ENCODE peak calls at places on chromosomes 7 and 10, in five cellular contexts. D is AG09309, E is GM12865, I is A673, R is AG10803. F is an unnamed sample.

GRCh38 chr10:58956926-58957325 is 219.5 kb upstream of the PHYHIPL start:
- DNase-seq in D (no peak), E (no peak), I (no peak), R (peak), F (no peak)

GRCh38 chr7:140696024-140696678 is 357 bp upstream of the NDUFB2 start:
- DNase-seq in D (peak), E (peak), I (peak), R (peak), F (peak)

GRCh38 chr10:120557296-120557810 is 100.3 kb downstream of the PLPP4 start:
- DNase-seq in D (no peak), E (no peak), I (no peak), R (no peak), F (no peak)

GRCh38 chr10:3886191-3886590 is 101.2 kb upstream of the KLF6 start:
- DNase-seq in D (no peak), E (no peak), I (no peak), R (peak), F (no peak)

GRCh38 chr10:35268791-35269257 is 67.5 kb upstream of the CCNY start:
- DNase-seq in D (no peak), E (no peak), I (peak), R (no peak), F (no peak)

GRCh38 chr7:25117226-25118047 is 7.6 kb downstream of the CYCS start:
- DNase-seq in D (no peak), E (peak), I (no peak), R (no peak), F (peak)

GRCh38 chr7:47500103-47500563 is 81.8 kb downstream of the TNS3 start:
- DNase-seq in D (no peak), E (no peak), I (no peak), R (no peak), F (no peak)

GRCh38 chr10:77267703-77268630 is 369.6 kb downstream of the KCNMA1 start:
- DNase-seq in D (no peak), E (no peak), I (no peak), R (no peak), F (no peak)

GRCh38 chr10:7408494-7409044 is 2.3 kb downstream of the SFMBT2 start:
- DNase-seq in D (no peak), E (peak), I (peak), R (no peak), F (peak)

GRCh38 chr10:803041-803741 is 113.7 kb upstream of the DIP2C start:
- DNase-seq in D (no peak), E (no peak), I (no peak), R (no peak), F (no peak)

GRCh38 chr10:89346264-89346971 is 18.6 kb downstream of the IFIT3 start:
- DNase-seq in D (no peak), E (no peak), I (peak), R (peak), F (no peak)

GRCh38 chr10:89625041-89625765 is 19.8 kb downstream of the PANK1 start:
- DNase-seq in D (no peak), E (no peak), I (peak), R (peak), F (no peak)

GRCh38 chr7:76069238-76069638 is 21.3 kb downstream of the MDH2 start:
- DNase-seq in D (peak), E (no peak), I (peak), R (peak), F (peak)

GRCh38 chr10:86690657-86691084 is 22.4 kb downstream of the LDB3 start:
- DNase-seq in D (no peak), E (no peak), I (no peak), R (no peak), F (no peak)

GRCh38 chr7:48424731-48425130 is 253.5 kb downstream of the ABCA13 start:
- DNase-seq in D (no peak), E (peak), I (peak), R (peak), F (peak)

GRCh38 chr10:69467928-69468770 is 16.9 kb downstream of the TSPAN15 start:
- DNase-seq in D (no peak), E (no peak), I (no peak), R (no peak), F (no peak)

GRCh38 chr7:28419717-28420116 is 7.4 kb downstream of the CREB5 start:
- DNase-seq in D (peak), E (no peak), I (no peak), R (peak), F (no peak)

GRCh38 chr7:157550300-157551275 is 213.8 kb downstream of the DNAJB6 start:
- DNase-seq in D (no peak), E (no peak), I (no peak), R (no peak), F (no peak)

GRCh38 chr10:124152781-124153600 is 59.6 kb upstream of the CHST15 start:
- DNase-seq in D (peak), E (peak), I (peak), R (peak), F (peak)

GRCh38 chr10:93445097-93445960 is 36.8 kb downstream of the MYOF start:
- DNase-seq in D (peak), E (peak), I (peak), R (peak), F (no peak)

GRCh38 chr7:44961844-44962482 is 16.9 kb downstream of the MYO1G start:
- DNase-seq in D (no peak), E (peak), I (no peak), R (no peak), F (peak)

GRCh38 chr7:43771567-43771966 is 13.1 kb downstream of the BLVRA start:
- DNase-seq in D (no peak), E (no peak), I (no peak), R (no peak), F (no peak)

GRCh38 chr10:100881552-100882250 is 31.1 kb upstream of the SLF2 start:
- DNase-seq in D (no peak), E (no peak), I (no peak), R (no peak), F (no peak)

GRCh38 chr7:76220185-76221057 is 18.7 kb downstream of the SRRM3 start:
- DNase-seq in D (no peak), E (no peak), I (peak), R (peak), F (no peak)

GRCh38 chr10:44306147-44306710 is 78.7 kb downstream of the CXCL12 start:
- DNase-seq in D (peak), E (no peak), I (no peak), R (peak), F (no peak)

GRCh38 chr7:51019231-51019844 is 236.6 kb upstream of the GRB10 start:
- DNase-seq in D (peak), E (no peak), I (no peak), R (peak), F (no peak)

GRCh38 chr7:94277236-94277635 is 117.5 kb upstream of the COL1A2 start:
- DNase-seq in D (no peak), E (no peak), I (no peak), R (no peak), F (no peak)

GRCh38 chr7:157519246-157519645 is 182.4 kb downstream of the DNAJB6 start:
- DNase-seq in D (no peak), E (no peak), I (no peak), R (no peak), F (no peak)

GRCh38 chr7:18212308-18212707 is 184.7 kb upstream of the PRPS1L1 start:
- DNase-seq in D (no peak), E (no peak), I (no peak), R (peak), F (no peak)

GRCh38 chr7:154677454-154677853 is 325.5 kb downstream of the PAXIP1 start:
- DNase-seq in D (no peak), E (no peak), I (no peak), R (no peak), F (no peak)

GRCh38 chr7:131057015-131057518 is 270.6 kb upstream of the MKLN1 start:
- DNase-seq in D (peak), E (peak), I (no peak), R (peak), F (no peak)

GRCh38 chr7:149067869-149068268 is 22.6 kb downstream of the ZNF786 start:
- DNase-seq in D (no peak), E (no peak), I (no peak), R (no peak), F (peak)

GRCh38 chr7:23633417-23633816 is 36.2 kb downstream of the CCDC126 start:
- DNase-seq in D (no peak), E (no peak), I (no peak), R (no peak), F (no peak)

GRCh38 chr10:80506836-80507483 is 30.7 kb upstream of the SH2D4B start:
- DNase-seq in D (no peak), E (no peak), I (no peak), R (no peak), F (no peak)

GRCh38 chr7:12281026-12281425 is 69.9 kb downstream of the TMEM106B start:
- DNase-seq in D (no peak), E (no peak), I (no peak), R (no peak), F (no peak)

GRCh38 chr7:34133356-34133982 is 228.1 kb downstream of the BMPER start:
- DNase-seq in D (peak), E (no peak), I (peak), R (peak), F (no peak)

GRCh38 chr7:513521-514166 is 6.0 kb downstream of the PDGFA start:
- DNase-seq in D (no peak), E (no peak), I (no peak), R (peak), F (peak)

GRCh38 chr10:113742466-113742865 is 9.0 kb upstream of the PLEKHS1 start:
- DNase-seq in D (no peak), E (no peak), I (no peak), R (no peak), F (no peak)

GRCh38 chr10:76303682-76304316 is 872.4 kb downstream of the LRMDA start:
- DNase-seq in D (peak), E (peak), I (peak), R (peak), F (peak)

GRCh38 chr10:43227911-43228782 is 38.7 kb downstream of the RASGEF1A start:
- DNase-seq in D (no peak), E (no peak), I (no peak), R (no peak), F (no peak)

GRCh38 chr10:82150123-82150900 is 275.3 kb downstream of the NRG3 start:
- DNase-seq in D (no peak), E (peak), I (peak), R (no peak), F (peak)
- TF ChIP-seq CTCF in D (no peak), E (peak), I (peak), R (no peak), F (no peak)

GRCh38 chr7:55550010-55550409 is 22.3 kb downstream of the VOPP1 start:
- DNase-seq in D (no peak), E (peak), I (no peak), R (no peak), F (no peak)
- TF ChIP-seq CTCF in D (no peak), E (peak), I (no peak), R (no peak), F (no peak)

DNA sequence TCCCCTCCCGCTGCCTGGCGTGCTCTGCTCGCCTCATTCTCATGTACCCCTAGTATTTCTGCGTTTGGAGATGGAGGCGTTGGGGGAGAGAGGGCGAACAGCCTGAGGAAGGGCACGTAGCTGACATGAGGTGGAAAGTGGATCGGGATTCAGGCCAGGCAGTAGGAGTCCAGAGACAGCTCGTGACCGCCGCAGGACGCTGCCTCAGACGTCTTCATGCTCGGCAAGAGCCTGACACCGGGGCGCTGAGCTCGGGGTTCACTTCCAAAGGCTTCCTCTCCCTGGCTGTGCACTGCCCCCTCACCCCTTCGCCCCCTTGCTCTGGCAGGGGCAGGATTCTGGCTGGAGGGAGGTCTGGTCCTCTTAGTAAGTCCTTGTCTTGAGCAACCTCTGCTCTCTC is 374.4 kb upstream of the MKI67 start:
- DNase-seq in D (no peak), E (no peak), I (no peak), R (no peak), F (no peak)
- TF ChIP-seq CTCF in D (no peak), E (no peak), I (no peak), R (no peak), F (no peak)

GRCh38 chr10:98423691-98424120 is 8.7 kb upstream of the PYROXD2 start:
- DNase-seq in D (no peak), E (no peak), I (no peak), R (no peak), F (no peak)
- TF ChIP-seq CTCF in D (no peak), E (no peak), I (no peak), R (no peak), F (no peak)

GRCh38 chr10:102672822-102673200 is 28.5 kb downstream of the TRIM8 start:
- DNase-seq in D (no peak), E (no peak), I (no peak), R (no peak), F (no peak)

GRCh38 chr10:102670065-102670400 is 25.8 kb downstream of the TRIM8 start:
- DNase-seq in D (no peak), E (no peak), I (no peak), R (no peak), F (no peak)

GRCh38 chr10:102668312-102669110 is 24.2 kb downstream of the TRIM8 start:
- DNase-seq in D (no peak), E (no peak), I (no peak), R (no peak), F (no peak)

GRCh38 chr10:102670871-102671434 is 26.7 kb downstream of the TRIM8 start:
- DNase-seq in D (no peak), E (no peak), I (no peak), R (no peak), F (no peak)

DNA sequence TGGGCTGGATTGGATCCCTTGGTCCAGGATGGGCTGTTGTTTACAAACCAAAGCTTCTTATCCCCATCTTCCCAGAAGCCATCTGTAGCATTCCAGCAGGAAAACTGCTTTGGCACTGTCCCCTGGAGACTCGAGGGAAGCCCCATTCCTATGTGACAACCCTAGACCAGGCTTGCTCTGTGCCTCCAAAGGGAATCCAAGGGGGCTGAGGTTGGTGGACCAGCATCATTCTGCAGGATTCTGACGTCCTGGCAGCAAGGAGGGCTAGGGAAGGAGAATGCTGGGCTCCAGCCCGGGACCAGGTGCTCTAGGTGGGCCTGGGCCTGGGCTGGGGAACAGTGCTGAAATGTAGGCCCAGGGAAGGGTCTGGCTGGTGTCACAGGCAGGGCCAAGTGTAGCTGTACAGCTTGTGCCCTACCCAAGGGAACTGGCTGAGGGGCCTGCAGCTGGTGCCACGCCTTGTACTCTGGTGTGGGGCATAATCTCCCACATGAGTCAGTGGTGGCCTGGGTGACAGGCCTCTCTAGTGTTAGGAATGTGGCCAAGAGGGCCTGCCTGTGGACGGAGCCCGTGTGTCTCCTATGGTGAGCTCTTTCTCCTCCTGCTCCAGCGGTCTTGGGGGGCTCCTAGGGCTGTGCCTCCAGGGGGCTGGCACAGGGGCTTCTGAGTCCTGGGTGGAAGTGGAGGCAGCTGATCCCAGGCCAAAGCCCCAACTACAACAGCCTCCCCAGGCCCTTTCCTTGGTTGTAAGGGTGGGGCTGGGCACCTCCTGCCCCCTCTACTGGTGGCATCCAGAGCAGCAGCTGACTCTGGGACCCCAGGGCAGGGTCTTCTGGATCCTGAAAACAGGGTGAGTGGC is 25.2 kb downstream of the TRIM8 start:
- DNase-seq in D (no peak), E (no peak), I (no peak), R (peak), F (no peak)
- TF ChIP-seq CTCF in D (no peak), E (peak), I (no peak), R (peak), F (peak)

GRCh38 chr7:100888988-100889760 is at the start of gene UFSP1:
- DNase-seq in D (no peak), E (no peak), I (peak), R (no peak), F (no peak)

GRCh38 chr7:100891555-100891954 is 2.0 kb upstream of the UFSP1 start:
- DNase-seq in D (no peak), E (no peak), I (no peak), R (no peak), F (no peak)

GRCh38 chr7:100888529-100888987 is 957 bp downstream of the UFSP1 start:
- DNase-seq in D (no peak), E (no peak), I (peak), R (no peak), F (no peak)

GRCh38 chr7:100890640-100891521 is 1.4 kb upstream of the UFSP1 start:
- DNase-seq in D (no peak), E (no peak), I (no peak), R (no peak), F (no peak)

DNA sequence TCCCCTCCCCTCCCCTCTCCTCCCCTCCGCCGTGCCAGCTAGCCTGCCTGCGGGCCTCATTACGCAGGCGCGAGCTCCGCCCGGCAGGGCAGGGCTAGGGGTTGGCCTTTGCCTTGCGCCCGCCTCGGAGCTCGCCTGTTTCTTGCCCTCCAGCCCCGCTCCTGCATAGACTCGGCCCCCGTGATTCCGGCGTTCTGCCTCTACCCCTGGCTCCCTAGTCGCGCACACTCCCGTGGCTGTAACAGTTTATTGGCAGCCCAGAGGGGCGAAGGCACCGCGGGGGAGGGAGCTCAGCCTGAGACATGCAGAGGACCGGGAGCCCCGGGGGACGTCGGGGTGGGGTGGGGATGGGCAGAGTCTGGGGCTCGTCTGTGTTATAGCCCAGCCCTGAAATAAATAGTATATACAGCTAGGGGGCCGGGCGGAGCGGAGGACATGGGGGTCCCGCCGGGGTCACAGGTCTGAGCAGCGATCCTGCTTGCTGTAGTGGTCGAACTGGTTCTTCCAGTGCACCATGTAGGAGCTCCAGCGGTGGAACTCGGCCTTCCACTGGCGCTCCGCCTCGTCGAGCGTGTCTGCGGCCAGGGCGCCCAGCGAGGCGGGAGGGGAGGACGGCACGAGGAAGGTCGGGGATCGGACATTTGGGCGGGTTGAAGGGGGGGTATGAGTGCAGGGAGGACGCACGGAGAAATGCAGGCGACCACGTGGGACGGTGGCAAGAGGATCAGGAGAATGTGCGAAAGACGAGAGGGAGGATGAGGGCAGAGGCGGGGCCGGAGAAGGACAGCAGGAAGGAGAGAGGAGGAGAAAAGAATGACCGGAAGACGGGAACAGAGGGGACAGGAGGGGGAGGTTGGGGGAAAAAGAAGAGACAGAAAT is 485 bp upstream of the UFSP1 start:
- DNase-seq in D (no peak), E (peak), I (peak), R (peak), F (peak)
- TF ChIP-seq CTCF in D (no peak), E (no peak), I (no peak), R (no peak), F (no peak)